ENCODE peak calls at places on chromosomes 2 and 18, in eight cellular contexts. B is AG08396; A is endothelial cell; O is IMR-90; V is ureter; M is posterior cingulate gyrus; W is effector memory CD4-positive, alpha-beta T cell; K is NB4. S is an unnamed sample.

GRCh38 chr2:88016948-88017779 is 817 bp upstream of the RNU2-63P start:
- DNase-seq in V (no peak), A (no peak), W (no peak), B (no peak), M (no peak), O (no peak), K (peak; percentile 11), S (no peak)

GRCh38 chr2:196277002-196277401 is 105.6 kb upstream of the STK17B start:
- DNase-seq in A (no peak), V (no peak), O (peak; percentile 64), B (no peak), K (peak; percentile 78), W (no peak), M (no peak), S (no peak)

GRCh38 chr2:43980902-43981301 is 14.9 kb downstream of the LRPPRC start:
- DNase-seq in K (no peak), A (no peak), O (no peak), W (no peak), M (no peak), B (no peak), V (no peak), S (no peak)

GRCh38 chr2:47373747-47374146 is 29.2 kb upstream of the MSH2 start:
- DNase-seq in K (peak; percentile 33), O (no peak), V (no peak), B (no peak), M (peak; percentile 33), A (peak; percentile 16), W (no peak), S (no peak)

GRCh38 chr2:167264380-167264779 is 376.1 kb downstream of the XIRP2 start:
- DNase-seq in A (peak; percentile 11), V (no peak), W (no peak), O (no peak), M (peak; percentile 48), B (no peak), K (peak; percentile 24), S (peak; percentile 54)

GRCh38 chr2:225117061-225117716 is 74.9 kb upstream of the DOCK10 start:
- DNase-seq in M (no peak), B (peak; percentile 11), W (no peak), A (no peak), V (no peak), O (peak; percentile 11), K (no peak), S (no peak)

GRCh38 chr2:88932677-88933076 is 241.2 kb downstream of the RPIA start:
- DNase-seq in M (no peak), K (no peak), V (no peak), A (no peak), B (no peak), W (no peak), O (no peak), S (no peak)

GRCh38 chr2:108297436-108298141 is 8.9 kb downstream of the SULT1C2 start:
- DNase-seq in V (no peak), M (no peak), W (no peak), K (no peak), B (peak; percentile 61), O (peak; percentile 85), A (no peak), S (no peak)

GRCh38 chr2:95265182-95265581 is 9.1 kb upstream of the PROM2 start:
- DNase-seq in O (no peak), K (no peak), A (no peak), B (no peak), M (no peak), V (no peak), W (no peak), S (no peak)

GRCh38 chr2:232211743-232212686 is 166.5 kb upstream of the ALPP start:
- DNase-seq in V (peak; percentile 62), A (no peak), W (no peak), B (no peak), O (no peak), M (no peak), K (peak; percentile 38), S (no peak)

GRCh38 chr2:206642075-206643025 is at the start of gene FAM237A:
- DNase-seq in W (no peak), M (no peak), V (no peak), O (peak; percentile 57), K (peak; percentile 38), B (peak; percentile 61), A (peak; percentile 75), S (peak; percentile 61)

GRCh38 chr18:5040476-5040875 is 156.6 kb downstream of the AKAIN1 start:
- DNase-seq in W (no peak), B (no peak), V (no peak), A (no peak), M (no peak), K (no peak), O (no peak), S (no peak)

GRCh38 chr2:48694143-48694542 is 61.4 kb downstream of the LHCGR start:
- DNase-seq in O (peak; percentile 64), B (peak; percentile 8), W (no peak), M (no peak), K (no peak), V (no peak), A (no peak), S (no peak)

S was measured in H9.